ENCODE peak calls at places on chromosomes 12 and 14, in six cellular contexts. O is GM12878, X is HepG2, Y is GM12891, Z is H1, S is K562. E is an unnamed sample.

GRCh38 chr14:51575225-51576111 is 76.2 kb upstream of the FRMD6 start:
- DNase-seq in O (no peak), X (peak; percentile 60), Y (no peak), Z (no peak), S (no peak), E (no peak)

GRCh38 chr14:102544745-102545460 is 35.3 kb upstream of the ANKRD9 start:
- DNase-seq in O (no peak), X (peak; percentile 82), Y (no peak), Z (peak; percentile 74), S (no peak), E (no peak)

GRCh38 chr12:71556881-71557280 is 106.8 kb downstream of the ZFC3H1 start:
- DNase-seq in O (no peak), X (peak; percentile 18), Y (no peak), Z (no peak), S (no peak), E (no peak)

GRCh38 chr14:69044965-69045555 is 66.0 kb upstream of the ACTN1 start:
- DNase-seq in O (no peak), X (no peak), Y (no peak), Z (no peak), S (no peak), E (no peak)

GRCh38 chr14:52918486-52918885 is 32.4 kb downstream of the FERMT2 start:
- DNase-seq in O (peak; percentile 62), X (no peak), Y (peak; percentile 12), Z (no peak), S (no peak), E (peak; percentile 10)

GRCh38 chr14:88143817-88144216 is 138.9 kb downstream of the GPR65 start:
- DNase-seq in O (no peak), X (no peak), Y (no peak), Z (no peak), S (peak; percentile 7), E (no peak)

GRCh38 chr12:78229491-78230209 is 399.0 kb downstream of the NAV3 start:
- DNase-seq in O (peak; percentile 21), X (peak; percentile 28), Y (peak; percentile 2), Z (peak; percentile 69), S (peak; percentile 16), E (no peak)

GRCh38 chr12:56385873-56386272 is 23.2 kb upstream of the APOF start:
- DNase-seq in O (no peak), X (no peak), Y (no peak), Z (no peak), S (no peak), E (no peak)

GRCh38 chr14:76958975-76959710 is 69.4 kb downstream of the IRF2BPL start:
- DNase-seq in O (peak; percentile 79), X (peak; percentile 81), Y (no peak), Z (no peak), S (peak; percentile 56), E (no peak)

GRCh38 chr12:90335561-90335960 is 619.4 kb downstream of the CCER1 start:
- DNase-seq in O (no peak), X (no peak), Y (no peak), Z (no peak), S (no peak), E (no peak)

GRCh38 chr14:100155049-100155621 is 4.3 kb downstream of the DEGS2 start:
- DNase-seq in O (no peak), X (peak; percentile 46), Y (no peak), Z (peak; percentile 93), S (peak; percentile 59), E (no peak)

GRCh38 chr12:110224379-110225304 is 56.4 kb upstream of the ATP2A2 start:
- DNase-seq in O (no peak), X (peak; percentile 52), Y (no peak), Z (no peak), S (no peak), E (no peak)

GRCh38 chr14:104749111-104749649 is 3.8 kb upstream of the SIVA1 start:
- DNase-seq in O (no peak), X (peak; percentile 88), Y (no peak), Z (no peak), S (no peak), E (no peak)

GRCh38 chr14:23358042-23358441 is 5.4 kb upstream of the SLC22A17 start:
- DNase-seq in O (no peak), X (no peak), Y (no peak), Z (no peak), S (no peak), E (no peak)

GRCh38 chr12:66129934-66130266 is 650 bp downstream of the LLPH start:
- DNase-seq in O (no peak), X (no peak), Y (no peak), Z (no peak), S (no peak), E (no peak)

GRCh38 chr14:70152704-70153103 is 36.0 kb downstream of the SLC8A3 start:
- DNase-seq in O (no peak), X (no peak), Y (no peak), Z (no peak), S (no peak), E (no peak)

GRCh38 chr14:30375280-30375892 is 183.6 kb upstream of the G2E3 start:
- DNase-seq in O (no peak), X (peak; percentile 76), Y (peak; percentile 15), Z (peak; percentile 85), S (peak; percentile 53), E (no peak)

GRCh38 chr12:54526800-54527630 is 22.4 kb upstream of the PDE1B start:
- DNase-seq in O (no peak), X (peak; percentile 23), Y (no peak), Z (peak; percentile 93), S (peak; percentile 67), E (no peak)

GRCh38 chr12:80636832-80637231 is 70.6 kb upstream of the MYF6 start:
- DNase-seq in O (no peak), X (no peak), Y (no peak), Z (no peak), S (no peak), E (no peak)

GRCh38 chr12:108850854-108851573 is 6.4 kb downstream of the SSH1 start:
- DNase-seq in O (peak; percentile 79), X (no peak), Y (peak; percentile 65), Z (no peak), S (peak; percentile 60), E (peak; percentile 67)

DNA sequence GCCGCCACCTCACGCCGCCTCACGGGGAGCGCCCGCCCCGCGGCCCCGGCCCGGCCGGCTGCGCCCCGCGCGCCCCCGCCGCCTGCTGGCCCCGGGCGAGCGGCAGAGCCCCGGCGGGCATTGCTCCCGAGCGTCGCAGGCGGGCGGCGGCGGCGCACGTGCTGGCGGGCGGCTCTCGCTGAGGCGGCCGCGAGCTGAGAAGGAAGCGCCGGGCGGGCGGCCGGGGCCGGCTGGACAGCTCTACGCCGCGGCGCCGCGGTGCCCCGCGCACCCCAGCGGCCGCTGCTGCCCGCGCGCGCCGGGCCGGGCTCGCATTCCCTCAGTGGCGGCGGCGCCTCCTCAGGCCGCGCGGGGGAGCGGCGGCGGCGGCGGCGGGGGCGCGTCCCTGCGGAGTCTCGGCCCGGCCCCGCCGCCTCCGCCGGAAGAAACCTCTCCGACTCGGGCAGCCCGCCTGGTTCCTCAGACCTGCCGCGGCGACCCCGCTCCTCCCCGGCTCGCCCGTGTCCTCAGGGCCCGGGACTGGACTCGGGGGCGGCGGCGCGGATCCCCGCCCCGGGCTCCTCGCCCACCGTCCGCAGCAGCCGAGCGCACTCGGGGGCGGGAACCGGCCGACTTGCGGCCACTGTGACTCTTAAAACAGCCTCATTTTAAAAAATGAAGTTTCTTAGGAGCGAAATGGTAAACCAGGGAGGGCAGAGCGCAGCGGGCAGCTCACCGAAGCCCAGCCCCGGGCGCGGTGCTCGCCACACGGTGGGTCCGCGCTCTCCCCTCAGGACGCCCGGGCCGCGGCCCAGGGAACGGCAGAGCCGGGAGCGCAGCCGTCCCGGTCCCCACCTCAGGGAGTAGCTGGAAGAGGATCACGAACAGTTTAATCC is at the start of gene PITPNM2:
- DNase-seq in O (no peak), X (no peak), Y (peak; percentile 67), Z (no peak), S (peak; percentile 87), E (peak; percentile 67)
- TF ChIP-seq POLR2A in O (peak; percentile 29), X (no peak), Y (no peak), Z (no peak), S (no peak), E (no peak)

GRCh38 chr12:121668750-121669524 is 517 bp downstream of the MORN3 start:
- DNase-seq in O (no peak), X (peak; percentile 28), Y (no peak), Z (peak; percentile 80), S (peak; percentile 40), E (no peak)
- TF ChIP-seq TAF1 in O (no peak), X (no peak), Y (no peak), Z (peak; percentile 26), S (no peak), E (no peak)

DNA sequence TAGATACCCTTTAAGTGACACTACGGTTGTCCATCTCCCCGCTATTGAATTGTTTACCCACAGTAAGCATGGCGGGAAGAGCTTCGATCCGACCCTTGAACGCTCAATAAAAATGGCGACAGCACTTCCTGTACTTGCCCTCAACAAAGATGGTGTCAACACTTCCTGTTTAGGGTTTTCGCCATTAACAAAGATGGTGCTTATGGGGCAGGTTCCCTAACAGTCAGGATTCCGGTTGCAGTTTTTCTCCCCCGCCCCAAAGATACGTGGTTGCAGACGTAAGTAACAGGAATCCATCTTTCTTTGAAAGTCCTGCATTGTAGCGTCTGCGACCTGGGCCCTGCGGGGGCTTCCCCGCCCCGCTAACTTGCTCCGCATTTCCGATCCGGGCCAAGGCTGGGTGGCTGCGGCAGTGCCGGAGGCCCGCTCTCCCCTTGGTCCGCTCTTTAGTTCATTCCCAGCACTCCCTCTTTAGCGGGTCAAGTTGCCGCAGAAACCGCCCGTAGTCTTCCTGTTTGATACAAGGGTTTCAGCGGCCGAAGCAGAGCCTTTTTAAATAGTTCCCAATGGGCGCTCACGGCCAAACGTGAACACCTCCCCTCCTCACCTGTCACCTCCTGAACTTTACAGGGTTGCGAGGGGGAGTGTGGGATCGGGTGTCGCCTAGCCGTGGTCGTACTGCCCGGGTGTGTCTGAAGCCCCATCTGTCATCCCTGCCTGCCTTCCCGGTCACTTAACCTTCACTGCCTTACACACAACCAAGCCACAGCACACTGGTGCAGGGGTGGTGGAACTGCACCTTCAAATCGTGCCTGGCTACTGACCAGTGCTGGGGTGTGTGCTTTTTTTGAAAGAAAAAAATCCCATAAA is at the start of gene CRADD:
- DNase-seq in O (peak; percentile 99), X (peak; percentile 98), Y (peak; percentile 52), Z (peak; percentile 82), S (peak; percentile 76), E (peak; percentile 47)
- TF ChIP-seq POLR2A in O (peak; percentile 90), X (peak; percentile 67), Y (peak; percentile 81), Z (peak; percentile 41), S (peak; percentile 90), E (peak; percentile 90)

GRCh38 chr12:97754306-97754705 is 291.7 kb downstream of the RMST start:
- DNase-seq in O (no peak), X (no peak), Y (no peak), Z (no peak), S (no peak), E (no peak)

GRCh38 chr12:97752129-97752528 is 289.5 kb downstream of the RMST start:
- DNase-seq in O (no peak), X (no peak), Y (no peak), Z (no peak), S (no peak), E (no peak)

GRCh38 chr12:97753332-97753731 is 290.7 kb downstream of the RMST start:
- DNase-seq in O (no peak), X (no peak), Y (no peak), Z (no peak), S (no peak), E (no peak)

GRCh38 chr12:97748298-97748697 is 285.7 kb downstream of the RMST start:
- DNase-seq in O (no peak), X (no peak), Y (no peak), Z (no peak), S (no peak), E (no peak)

DNA sequence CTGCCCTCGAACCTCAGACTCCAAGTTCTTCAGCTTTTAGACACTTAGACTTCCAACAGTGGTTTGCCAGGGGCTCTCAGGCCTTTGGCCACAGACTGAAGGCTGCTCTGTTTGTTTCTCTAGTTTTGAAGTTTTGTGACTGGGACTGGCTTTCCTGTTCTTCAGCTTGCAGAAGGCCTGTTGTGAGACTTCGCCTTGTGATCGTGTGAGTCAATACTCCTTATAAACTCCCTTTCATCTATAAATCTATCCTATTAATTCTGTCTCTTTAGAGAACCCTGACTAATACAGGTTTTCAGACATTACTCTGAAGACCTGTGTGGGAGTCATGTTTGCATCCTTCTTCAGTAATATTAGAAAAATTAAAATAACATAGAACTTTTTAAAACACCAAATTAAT is 289.1 kb downstream of the RMST start:
- DNase-seq in O (no peak), X (no peak), Y (no peak), Z (no peak), S (no peak), E (no peak)
- TF ChIP-seq TAF1 in O (no peak), X (no peak), Y (no peak), Z (no peak), S (no peak), E (no peak)

E was measured in GM12892.